ENCODE peak calls at places on chromosomes 16 and 17, in seven cellular contexts. S is GM13976; H is hepatic stellate cell; U is ELR; B is stimulated activated CD8-positive, alpha-beta memory T cell treated with anti-CD3 and anti-CD28 coated beads, Interleukin-12 subunit alpha, Interleukin-12 subunit beta, amount 100 ng/mL, for 4 hours; Z is thoracic aorta; E is GM18507. A is an unnamed sample.

GRCh38 chr17:75642221-75643032 is 9.2 kb downstream of the SMIM5 start:
- DNase-seq in U (no peak), S (no peak), H (no peak), B (no peak), Z (no peak), E (no peak), A (no peak)

GRCh38 chr17:77233635-77234334 is 93.0 kb downstream of the SEC14L1 start:
- DNase-seq in Z (no peak), B (no peak), E (no peak), U (peak), H (peak), S (peak), A (no peak)

GRCh38 chr17:78737332-78737731 is 44.7 kb downstream of the CYTH1 start:
- DNase-seq in H (peak), S (no peak), E (no peak), B (no peak), U (peak), Z (no peak), A (no peak)

GRCh38 chr17:32523017-32523680 is 36.4 kb downstream of the CDK5R1 start:
- DNase-seq in E (peak), U (no peak), S (peak), Z (no peak), H (no peak), B (no peak), A (no peak)

GRCh38 chr16:11907160-11907970 is 8.4 kb downstream of the GSPT1 start:
- DNase-seq in H (no peak), E (no peak), Z (no peak), U (no peak), B (no peak), S (no peak), A (no peak)

GRCh38 chr17:55577687-55578086 is 66.4 kb upstream of the SMIM36 start:
- DNase-seq in B (no peak), U (no peak), S (no peak), Z (no peak), E (no peak), H (no peak), A (no peak)

GRCh38 chr16:46757339-46758050 is 9.4 kb upstream of the MYLK3 start:
- DNase-seq in E (no peak), B (no peak), H (no peak), S (no peak), Z (no peak), U (no peak), A (no peak)

GRCh38 chr17:63945851-63946439 is 13.8 kb upstream of the CD79B start:
- DNase-seq in U (no peak), B (no peak), E (no peak), H (no peak), Z (no peak), S (peak), A (no peak)

GRCh38 chr17:30211371-30211770 is 24.1 kb downstream of the SLC6A4 start:
- DNase-seq in Z (no peak), B (no peak), S (no peak), U (no peak), H (no peak), E (no peak), A (no peak)

GRCh38 chr16:3879258-3879886 is 1.1 kb downstream of the CREBBP start:
- DNase-seq in B (no peak), H (no peak), Z (no peak), S (peak), E (no peak), U (peak), A (no peak)

GRCh38 chr16:49489686-49490320 is 116.2 kb downstream of the C16orf78 start:
- DNase-seq in H (no peak), B (no peak), U (no peak), Z (no peak), S (no peak), E (no peak), A (no peak)

GRCh38 chr16:19666451-19666850 is 51.6 kb downstream of the KNOP1 start:
- DNase-seq in B (no peak), E (no peak), U (no peak), H (no peak), S (no peak), Z (no peak), A (no peak)

GRCh38 chr17:57262557-57262956 is 6.2 kb downstream of the MSI2 start:
- DNase-seq in H (no peak), S (no peak), Z (no peak), B (no peak), E (no peak), U (no peak), A (no peak)

GRCh38 chr17:75873587-75874322 is 4.6 kb downstream of the TRIM47 start:
- DNase-seq in B (no peak), E (no peak), U (no peak), S (no peak), H (no peak), Z (no peak), A (no peak)

GRCh38 chr17:65902831-65903549 is 288.9 kb downstream of the CEP112 start:
- DNase-seq in Z (no peak), S (no peak), E (no peak), B (no peak), H (no peak), U (no peak), A (no peak)

GRCh38 chr16:287298-287811 is 4.4 kb downstream of the PDIA2 start:
- DNase-seq in E (no peak), B (no peak), S (no peak), Z (no peak), U (no peak), H (no peak), A (no peak)

GRCh38 chr17:3809135-3809534 is 8.1 kb upstream of the ITGAE start:
- DNase-seq in S (no peak), E (no peak), U (no peak), B (no peak), H (no peak), Z (no peak), A (no peak)

GRCh38 chr17:66339563-66339962 is 37.1 kb downstream of the PRKCA start:
- DNase-seq in S (no peak), E (no peak), Z (no peak), H (no peak), B (no peak), U (no peak), A (no peak)

GRCh38 chr16:68005786-68006286 is 6.6 kb upstream of the DPEP2 start:
- DNase-seq in U (no peak), H (no peak), B (no peak), Z (no peak), E (no peak), S (no peak), A (no peak)

GRCh38 chr16:58741166-58741565 is 7.0 kb upstream of the GOT2 start:
- DNase-seq in B (no peak), H (no peak), E (no peak), U (no peak), Z (no peak), S (no peak), A (no peak)

GRCh38 chr17:7327501-7327900 is 1.6 kb downstream of the NEURL4 start:
- DNase-seq in S (no peak), Z (no peak), E (no peak), H (no peak), U (no peak), B (no peak), A (no peak)

GRCh38 chr17:83198366-83199341 is 119.2 kb downstream of the METRNL start:
- DNase-seq in U (no peak), B (no peak), S (no peak), H (no peak), E (no peak), Z (peak), A (no peak)

GRCh38 chr16:19559242-19559910 is 3.9 kb downstream of the VPS35L start:
- DNase-seq in E (no peak), H (peak), S (peak), Z (no peak), B (no peak), U (peak), A (no peak)

GRCh38 chr17:78629436-78629995 is 52.3 kb upstream of the DNAH17 start:
- DNase-seq in S (no peak), Z (no peak), E (no peak), H (no peak), B (no peak), U (no peak), A (no peak)

GRCh38 chr17:74280093-74280513 is 6.1 kb downstream of the DNAI2 start:
- DNase-seq in H (no peak), S (peak), E (no peak), Z (no peak), U (no peak), B (peak), A (peak)

GRCh38 chr16:89637379-89637778 is 20.1 kb downstream of the CHMP1A start:
- DNase-seq in Z (no peak), S (no peak), B (no peak), H (no peak), E (no peak), U (no peak), A (no peak)

GRCh38 chr17:39563476-39563875 is 44.2 kb downstream of the NEUROD2 start:
- DNase-seq in H (no peak), U (no peak), Z (no peak), S (no peak), E (no peak), B (no peak), A (no peak)

GRCh38 chr17:51347851-51348584 is 87.7 kb downstream of the UTP18 start:
- DNase-seq in B (no peak), E (no peak), U (no peak), S (no peak), Z (no peak), H (no peak), A (no peak)